ENCODE peak calls at places on chromosomes 13 and 19, in eight cellular contexts. U, Z, E, D, G, F, X and Q are unnamed samples.

GRCh38 chr19:23095406-23095805 is 21.4 kb upstream of the ZNF730 start:
- DNase-seq in F (no peak), X (no peak), Z (peak), D (no peak), G (no peak), E (no peak), U (no peak), Q (no peak)

GRCh38 chr19:44757057-44757734 is 8.7 kb downstream of the BCL3 start:
- DNase-seq in G (no peak), Z (peak), U (no peak), E (no peak), X (no peak), D (no peak), F (no peak), Q (peak)

GRCh38 chr13:106534844-106535551 is 464 bp downstream of the EFNB2 start:
- DNase-seq in X (no peak), E (peak), F (no peak), D (no peak), U (no peak), G (peak), Z (peak), Q (peak)

GRCh38 chr19:48961051-48961649 is 4.0 kb upstream of the FTL start:
- DNase-seq in U (no peak), D (no peak), F (no peak), Z (peak), X (no peak), G (no peak), E (peak), Q (no peak)

GRCh38 chr19:10138879-10139795 is 19.4 kb upstream of the EIF3G start:
- DNase-seq in G (no peak), X (no peak), E (no peak), F (no peak), D (no peak), Z (no peak), U (no peak), Q (no peak)

GRCh38 chr13:24851546-24851945 is 87.6 kb downstream of the RNF17 start:
- DNase-seq in Z (peak), U (no peak), G (no peak), D (no peak), E (peak), F (no peak), X (no peak), Q (no peak)

GRCh38 chr19:3849092-3849491 is 19.7 kb downstream of the ZFR2 start:
- DNase-seq in Z (peak), D (no peak), G (peak), E (peak), U (no peak), F (peak), X (no peak), Q (no peak)

GRCh38 chr19:33785795-33786194 is 10.9 kb upstream of the KCTD15 start:
- DNase-seq in G (no peak), D (no peak), U (no peak), X (no peak), Z (peak), F (no peak), E (peak), Q (no peak)

GRCh38 chr19:30011051-30011578 is 69.1 kb downstream of the URI1 start:
- DNase-seq in X (no peak), U (no peak), E (no peak), D (no peak), G (no peak), F (no peak), Z (no peak), Q (no peak)

GRCh38 chr19:7680606-7681335 is at the start of gene TRAPPC5:
- DNase-seq in E (peak), F (no peak), X (peak), G (peak), Z (peak), D (peak), U (peak), Q (peak)

GRCh38 chr19:46068345-46069258 is 27.8 kb upstream of the IGFL4 start:
- DNase-seq in Z (peak), U (no peak), E (peak), F (no peak), G (no peak), X (no peak), D (no peak), Q (no peak)

GRCh38 chr13:103557878-103558277 is 491.7 kb upstream of the SLC10A2 start:
- DNase-seq in G (no peak), D (no peak), U (no peak), Z (no peak), E (no peak), X (no peak), F (no peak), Q (no peak)

GRCh38 chr13:42968906-42969305 is 23.1 kb downstream of the EPSTI1 start:
- DNase-seq in Z (no peak), E (no peak), G (no peak), F (no peak), X (peak), D (no peak), U (no peak), Q (peak)

GRCh38 chr13:110226051-110226562 is 80.8 kb downstream of the COL4A1 start:
- DNase-seq in D (no peak), F (no peak), Z (no peak), E (peak), G (no peak), U (no peak), X (no peak), Q (no peak)

GRCh38 chr19:6250024-6250605 is 29.7 kb downstream of the MLLT1 start:
- DNase-seq in U (no peak), D (no peak), X (no peak), F (no peak), E (peak), G (no peak), Z (peak), Q (no peak)

GRCh38 chr19:14021474-14021873 is 6.5 kb upstream of the RLN3 start:
- DNase-seq in X (no peak), E (no peak), G (no peak), F (no peak), U (no peak), Z (no peak), D (no peak), Q (no peak)

GRCh38 chr13:106036870-106037269 is 498.6 kb downstream of the EFNB2 start:
- DNase-seq in U (no peak), X (no peak), F (no peak), G (no peak), Z (no peak), E (peak), D (no peak), Q (no peak)

GRCh38 chr13:39786091-39786490 is 130.6 kb downstream of the COG6 start:
- DNase-seq in U (no peak), X (no peak), D (no peak), E (no peak), G (no peak), F (no peak), Z (no peak), Q (no peak)

GRCh38 chr13:75326173-75327131 is 155.5 kb downstream of the TBC1D4 start:
- DNase-seq in E (no peak), F (no peak), X (no peak), U (no peak), G (peak), Z (peak), D (no peak), Q (no peak)

GRCh38 chr19:34428549-34429285 is 536 bp downstream of the UBA2 start:
- DNase-seq in X (no peak), E (peak), F (no peak), D (no peak), Z (peak), G (no peak), U (peak), Q (no peak)